ENCODE peak calls at places on chromosomes 13 and 19, in five cellular contexts. H is right lobe of liver, Q is BJ, K is progenitor cell of endocrine pancreas, N is endothelial cell. U is an unnamed sample.
A peak's percentile ranks its signal among the peaks of the same experiment; 100 is the strongest.

GRCh38 chr19:16473875-16474397 is 2.2 kb upstream of the EPS15L1 start:
- DNase-seq in H (no peak), Q (no peak), K (no peak), N (no peak), U (no peak)

GRCh38 chr13:39448831-39449230 is 154.2 kb downstream of the LHFPL6 start:
- DNase-seq in H (no peak), Q (no peak), K (no peak), N (no peak), U (no peak)

GRCh38 chr19:1221141-1221903 is 15.7 kb downstream of the STK11 start:
- DNase-seq in H (peak; percentile 76), Q (no peak), K (no peak), N (peak; percentile 69), U (no peak)

GRCh38 chr13:113860579-113861432 is 3.1 kb downstream of the GAS6 start:
- DNase-seq in H (no peak), Q (no peak), K (peak; percentile 46), N (no peak), U (no peak)

GRCh38 chr13:30551194-30551593 is 66.5 kb upstream of the USPL1 start:
- DNase-seq in H (no peak), Q (no peak), K (no peak), N (peak; percentile 9), U (no peak)

GRCh38 chr19:34588249-34588648 is 88.7 kb downstream of the SCGB2B2 start:
- DNase-seq in H (no peak), Q (no peak), K (no peak), N (no peak), U (no peak)

GRCh38 chr19:42086770-42087550 is 11.0 kb downstream of the ZNF574 start:
- DNase-seq in H (no peak), Q (no peak), K (no peak), N (no peak), U (no peak)

GRCh38 chr13:40236566-40237168 is 429.8 kb downstream of the FOXO1 start:
- DNase-seq in H (no peak), Q (no peak), K (no peak), N (no peak), U (no peak)

GRCh38 chr19:14090509-14091085 is at the start of gene SAMD1:
- DNase-seq in H (peak; percentile 92), Q (no peak), K (peak; percentile 66), N (peak; percentile 69), U (no peak)

GRCh38 chr13:67318398-67318797 is 88.3 kb upstream of the PCDH9 start:
- DNase-seq in H (no peak), Q (no peak), K (no peak), N (no peak), U (no peak)

GRCh38 chr19:43532571-43532961 is 422 bp upstream of the ZNF575 start:
- DNase-seq in H (peak; percentile 63), Q (no peak), K (no peak), N (peak; percentile 22), U (peak; percentile 87)

GRCh38 chr19:982567-983170 is 1.5 kb upstream of the WDR18 start:
- DNase-seq in H (peak; percentile 77), Q (no peak), K (peak; percentile 86), N (peak; percentile 91), U (no peak)

GRCh38 chr13:63595811-63596210 is 2180.2 kb upstream of the PCDH20 start:
- DNase-seq in H (no peak), Q (no peak), K (no peak), N (no peak), U (no peak)

GRCh38 chr13:26500618-26501320 is 56.7 kb upstream of the WASF3 start:
- DNase-seq in H (no peak), Q (no peak), K (no peak), N (no peak), U (no peak)

GRCh38 chr13:41470187-41470586 is 12.8 kb downstream of the RGCC start:
- DNase-seq in H (no peak), Q (no peak), K (no peak), N (no peak), U (no peak)

GRCh38 chr13:76759877-76760276 is 126.3 kb downstream of the KCTD12 start:
- DNase-seq in H (no peak), Q (no peak), K (no peak), N (no peak), U (no peak)

GRCh38 chr13:113843063-113843654 is 20.7 kb downstream of the GAS6 start:
- DNase-seq in H (no peak), Q (no peak), K (no peak), N (no peak), U (peak; percentile 91)

GRCh38 chr19:32037998-32038732 is 307.2 kb upstream of the ZNF507 start:
- DNase-seq in H (no peak), Q (no peak), K (no peak), N (no peak), U (no peak)

GRCh38 chr13:39876258-39876657 is 220.8 kb downstream of the COG6 start:
- DNase-seq in H (no peak), Q (peak; percentile 76), K (no peak), N (no peak), U (no peak)

GRCh38 chr19:56347163-56347778 is 32.6 kb upstream of the ZSCAN5A start:
- DNase-seq in H (no peak), Q (no peak), K (no peak), N (no peak), U (no peak)

DNA sequence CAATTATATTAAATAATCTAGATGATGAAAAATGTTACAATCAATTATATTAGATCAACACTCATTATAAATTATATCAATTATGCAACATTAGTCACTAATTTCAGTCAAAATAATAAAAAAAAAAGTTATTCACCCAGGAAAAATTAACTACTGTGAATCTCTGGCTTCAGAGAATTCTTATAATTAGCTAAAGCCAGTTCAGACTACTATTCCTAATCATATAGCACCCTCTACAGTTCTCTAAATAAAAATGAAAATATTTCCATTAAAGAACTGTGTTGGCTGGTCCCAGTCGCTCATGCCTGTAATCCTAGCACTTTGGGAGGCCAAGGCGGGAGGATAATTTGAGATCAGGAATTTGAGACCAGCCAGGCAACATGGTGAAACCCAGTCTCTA is 33.0 kb downstream of the XPO4 start:
- DNase-seq in H (no peak), Q (no peak), K (no peak), N (no peak), U (no peak)
- TF ChIP-seq CTCF in H (peak; percentile 21), Q (no peak), K (peak; percentile 30), N (no peak), U (peak; percentile 82)

GRCh38 chr19:4258181-4258580 is 11.3 kb downstream of the YJU2 start:
- DNase-seq in H (no peak), Q (no peak), K (no peak), N (no peak), U (peak; percentile 85)

GRCh38 chr19:4260605-4261191 is 13.8 kb downstream of the YJU2 start:
- DNase-seq in H (no peak), Q (no peak), K (no peak), N (no peak), U (no peak)

GRCh38 chr19:4257025-4257424 is 10.1 kb downstream of the YJU2 start:
- DNase-seq in H (no peak), Q (no peak), K (no peak), N (no peak), U (no peak)

GRCh38 chr19:4256563-4256962 is 9.7 kb downstream of the YJU2 start:
- DNase-seq in H (no peak), Q (no peak), K (no peak), N (no peak), U (no peak)
- TF ChIP-seq CTCF in H (no peak), Q (peak; percentile 17), K (no peak), N (peak; percentile 25), U (peak; percentile 36)

GRCh38 chr19:47608074-47608907 is 643 bp upstream of the BICRA start:
- DNase-seq in H (peak; percentile 95), Q (peak; percentile 37), K (peak; percentile 93), N (peak; percentile 99), U (no peak)
- TF ChIP-seq CTCF in H (peak; percentile 5), Q (peak; percentile 38), K (peak; percentile 38), N (no peak), U (peak; percentile 68)

DNA sequence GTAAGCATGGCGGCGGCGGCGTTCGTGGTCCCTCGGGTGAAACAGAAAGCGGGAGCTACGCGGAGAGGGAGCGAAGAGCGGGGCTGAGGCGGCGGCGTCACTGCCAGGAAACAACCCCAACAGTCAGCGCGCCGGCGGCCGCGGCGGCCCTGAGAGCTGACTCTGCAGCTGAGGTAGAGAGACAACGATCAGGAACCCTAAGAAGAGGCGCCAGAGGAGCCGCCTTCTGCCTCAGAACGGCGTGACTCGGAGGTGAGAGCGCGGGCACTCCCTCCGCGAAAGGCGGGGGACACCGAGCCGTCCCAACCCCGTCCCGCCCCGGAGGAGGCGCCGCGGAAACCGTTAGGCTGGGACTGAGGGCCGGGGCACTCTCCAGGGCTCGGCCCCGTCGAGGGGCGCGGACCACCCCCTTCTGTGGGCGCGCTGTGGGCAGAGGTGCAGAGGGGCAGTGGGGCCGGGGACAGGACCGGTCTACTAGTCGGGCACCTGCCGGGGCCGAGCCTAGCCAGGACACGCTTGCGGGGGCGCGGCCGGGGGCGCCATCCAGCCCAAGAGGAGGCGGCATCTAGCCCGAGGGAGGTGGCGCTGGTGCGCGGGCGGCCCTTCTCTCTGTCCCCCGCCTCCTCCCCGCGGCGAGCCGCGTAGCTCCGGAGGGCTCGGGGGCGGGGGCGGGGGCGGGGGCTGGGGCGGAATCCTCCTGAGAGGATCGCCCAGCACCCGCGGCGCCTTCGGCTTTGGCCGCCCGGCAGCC is 389 bp downstream of the FNDC3A start:
- DNase-seq in H (peak; percentile 92), Q (no peak), K (peak; percentile 69), N (peak; percentile 75), U (peak; percentile 95)
- TF ChIP-seq CTCF in H (peak; percentile 14), Q (no peak), K (peak; percentile 22), N (no peak), U (peak; percentile 51)

DNA sequence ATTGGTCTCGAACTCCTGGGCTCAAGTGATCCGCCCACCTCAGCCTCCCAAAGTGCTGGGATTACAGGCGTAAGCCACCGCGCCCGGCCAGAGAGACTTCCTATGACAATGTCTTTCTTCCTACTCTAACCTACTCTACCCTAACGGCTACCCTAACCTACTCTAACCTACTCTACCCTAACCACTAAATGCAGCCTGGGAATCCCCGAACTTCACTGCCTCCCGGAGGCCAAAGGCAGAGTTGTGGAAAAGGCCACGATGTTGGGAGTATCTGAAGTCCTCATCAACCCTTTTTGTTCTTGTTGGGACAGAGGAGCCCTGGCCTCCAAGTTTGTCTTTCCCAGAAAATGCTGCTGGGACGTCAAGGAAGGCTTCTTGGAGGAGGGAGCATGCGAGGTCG is 967 bp upstream of the NR2C2AP start:
- DNase-seq in H (no peak), Q (no peak), K (no peak), N (no peak), U (no peak)
- TF ChIP-seq CTCF in H (no peak), Q (no peak), K (no peak), N (no peak), U (no peak)

DNA sequence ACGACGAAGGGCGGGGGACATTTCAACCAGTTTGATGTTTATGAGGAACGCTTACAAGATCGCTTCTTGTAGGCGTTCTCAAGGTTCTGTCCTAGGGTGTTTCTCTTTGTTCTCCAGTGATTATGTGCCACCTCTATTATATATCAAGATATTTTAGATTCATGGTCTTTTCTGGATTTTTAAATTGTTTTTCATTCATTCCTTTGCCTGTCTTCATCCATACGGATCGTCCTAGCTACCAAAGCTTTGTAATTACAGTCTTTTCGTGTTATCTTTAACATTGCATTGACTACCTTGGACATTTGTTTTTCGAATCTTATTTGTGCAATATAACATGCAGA is 342 bp upstream of the EID2 start:
- DNase-seq in H (no peak), Q (no peak), K (no peak), N (no peak), U (no peak)
- TF ChIP-seq CTCF in H (no peak), Q (no peak), K (no peak), N (peak; percentile 14), U (peak; percentile 46)

DNA sequence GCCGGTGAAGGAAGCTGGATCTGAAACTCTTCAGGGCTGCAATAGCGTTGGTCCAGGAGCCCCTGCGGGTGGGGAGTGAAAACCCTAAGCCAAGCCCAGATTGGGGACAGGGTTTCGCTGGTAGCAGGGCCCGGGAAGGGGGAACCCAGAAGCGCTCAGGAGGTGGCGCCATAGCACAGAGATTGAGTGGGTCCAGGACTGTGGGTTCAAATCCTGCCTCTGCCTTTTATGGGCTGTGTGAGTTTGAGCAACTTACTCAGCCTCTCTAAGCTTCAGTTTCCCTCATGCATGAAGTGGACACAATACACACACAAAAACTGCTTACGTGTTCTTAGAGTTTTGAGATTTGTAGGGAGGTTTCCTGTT is 8.3 kb upstream of the SYCN start:
- DNase-seq in H (peak; percentile 38), Q (no peak), K (no peak), N (peak; percentile 40), U (no peak)
- TF ChIP-seq CTCF in H (peak; percentile 44), Q (peak; percentile 22), K (peak; percentile 21), N (no peak), U (peak; percentile 66)